ENCODE peak calls at places on chromosomes 7 and 10, in ten cellular contexts. C is AG04450; K is fibroblast of lung; H is CD8-positive, alpha-beta memory T cell; E is IMR-90; T is suprapubic skin; W is brain microvascular endothelial cell; P is endodermal cell; N is SJSA1; Z is dorsolateral prefrontal cortex. Y is an unnamed sample.

GRCh38 chr7:73850781-73851207 is 8.5 kb upstream of the METTL27 start:
- DNase-seq in C (peak), K (peak), H (no peak), E (peak), T (no peak), W (peak), P (no peak), N (peak), Z (no peak), Y (no peak)

GRCh38 chr10:99859585-99859984 is 77.1 kb downstream of the ABCC2 start:
- DNase-seq in C (no peak), K (no peak), H (no peak), E (no peak), T (no peak), W (no peak), P (peak), N (no peak), Z (no peak), Y (no peak)

GRCh38 chr10:90658791-90659190 is 199.0 kb downstream of the HTR7 start:
- DNase-seq in C (no peak), K (no peak), H (no peak), E (no peak), T (no peak), W (no peak), P (peak), N (no peak), Z (no peak), Y (no peak)

GRCh38 chr10:130052193-130052592 is 58.4 kb downstream of the C10orf143 start:
- DNase-seq in C (no peak), K (no peak), H (no peak), E (no peak), T (no peak), W (no peak), P (no peak), N (no peak), Z (no peak), Y (no peak)

GRCh38 chr10:103905441-103905840 is 12.5 kb downstream of the STN1 start:
- DNase-seq in C (no peak), K (no peak), H (no peak), E (no peak), T (no peak), W (no peak), P (no peak), N (no peak), Z (no peak), Y (no peak)

GRCh38 chr7:50826371-50827172 is 43.9 kb upstream of the GRB10 start:
- DNase-seq in C (no peak), K (peak), H (no peak), E (peak), T (no peak), W (peak), P (no peak), N (peak), Z (no peak), Y (no peak)

GRCh38 chr7:46133741-46134140 is 212.7 kb upstream of the IGFBP3 start:
- DNase-seq in C (no peak), K (no peak), H (no peak), E (no peak), T (no peak), W (no peak), P (no peak), N (no peak), Z (no peak), Y (no peak)

GRCh38 chr7:107002131-107002803 is 42.2 kb upstream of the PRKAR2B start:
- DNase-seq in C (no peak), K (peak), H (no peak), E (no peak), T (no peak), W (no peak), P (no peak), N (no peak), Z (no peak), Y (no peak)

GRCh38 chr10:89900554-89900953 is 199.2 kb downstream of the KIF20B start:
- DNase-seq in C (no peak), K (no peak), H (no peak), E (no peak), T (no peak), W (no peak), P (no peak), N (no peak), Z (no peak), Y (no peak)

GRCh38 chr10:17213646-17214349 is 12.3 kb upstream of the TRDMT1 start:
- DNase-seq in C (no peak), K (peak), H (no peak), E (peak), T (no peak), W (peak), P (no peak), N (peak), Z (no peak), Y (no peak)

GRCh38 chr10:49798275-49798674 is 36.2 kb upstream of the OGDHL start:
- DNase-seq in C (no peak), K (no peak), H (no peak), E (no peak), T (no peak), W (no peak), P (no peak), N (no peak), Z (no peak), Y (no peak)

GRCh38 chr7:102306916-102307677 is 20.4 kb downstream of the SH2B2 start:
- DNase-seq in C (peak), K (peak), H (no peak), E (peak), T (no peak), W (peak), P (peak), N (peak), Z (no peak), Y (no peak)

GRCh38 chr7:4612939-4613841 is 68.9 kb upstream of the FOXK1 start:
- DNase-seq in C (no peak), K (peak), H (no peak), E (peak), T (peak), W (peak), P (peak), N (no peak), Z (peak), Y (no peak)

GRCh38 chr10:106506509-106507265 is 657.8 kb downstream of the SORCS1 start:
- DNase-seq in C (no peak), K (no peak), H (no peak), E (peak), T (no peak), W (peak), P (no peak), N (no peak), Z (no peak), Y (no peak)

GRCh38 chr10:103932996-103933395 is 15.0 kb upstream of the STN1 start:
- DNase-seq in C (no peak), K (no peak), H (no peak), E (no peak), T (no peak), W (no peak), P (no peak), N (no peak), Z (no peak), Y (no peak)

GRCh38 chr7:41292457-41292856 is 410.4 kb downstream of the INHBA start:
- DNase-seq in C (no peak), K (no peak), H (no peak), E (no peak), T (no peak), W (no peak), P (no peak), N (no peak), Z (no peak), Y (no peak)

DNA sequence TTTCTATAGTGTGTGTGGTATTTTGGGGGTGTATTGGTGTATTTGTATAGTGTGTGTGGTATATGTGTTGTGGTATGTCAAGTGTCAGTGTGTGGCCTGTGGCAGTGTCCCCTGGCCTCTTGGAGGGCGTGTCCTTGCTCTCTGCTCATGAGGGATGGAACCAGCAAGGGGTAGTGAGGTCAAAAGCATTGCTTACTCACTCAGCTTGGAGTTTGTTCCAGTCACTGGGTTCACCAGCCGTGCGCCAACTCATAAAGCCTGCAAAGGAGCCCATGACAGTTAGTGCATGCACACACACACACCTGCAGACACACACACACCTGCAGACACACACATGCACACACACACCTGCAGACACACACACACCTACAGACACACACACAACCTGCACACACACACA is 4.3 kb upstream of the TRPV6 start:
- DNase-seq in C (no peak), K (no peak), H (no peak), E (no peak), T (no peak), W (no peak), P (peak), N (no peak), Z (no peak), Y (no peak)
- H3K27ac ChIP-seq in C (no peak), K (no peak), H (no peak), E (no peak), T (no peak), W (no peak), P (no peak), N (no peak), Z (no peak), Y (no peak)

GRCh38 chr7:30616318-30616717 is 21.6 kb downstream of the GARS1 start:
- DNase-seq in C (no peak), K (no peak), H (no peak), E (peak), T (no peak), W (no peak), P (no peak), N (no peak), Z (no peak), Y (no peak)
- H3K27ac ChIP-seq in C (no peak), K (no peak), H (no peak), E (no peak), T (no peak), W (no peak), P (no peak), N (no peak), Z (no peak), Y (no peak)

GRCh38 chr10:84356951-84357350 is 28.6 kb downstream of the CCSER2 start:
- DNase-seq in C (no peak), K (no peak), H (peak), E (no peak), T (no peak), W (no peak), P (no peak), N (no peak), Z (no peak), Y (no peak)

GRCh38 chr10:84358743-84359142 is 30.4 kb downstream of the CCSER2 start:
- DNase-seq in C (no peak), K (no peak), H (no peak), E (no peak), T (no peak), W (no peak), P (no peak), N (no peak), Z (no peak), Y (no peak)

GRCh38 chr10:84365339-84365881 is 37.0 kb downstream of the CCSER2 start:
- DNase-seq in C (no peak), K (peak), H (no peak), E (no peak), T (no peak), W (no peak), P (no peak), N (no peak), Z (no peak), Y (no peak)

GRCh38 chr10:84363434-84363833 is 35.0 kb downstream of the CCSER2 start:
- DNase-seq in C (no peak), K (no peak), H (no peak), E (no peak), T (no peak), W (no peak), P (no peak), N (no peak), Z (no peak), Y (no peak)

DNA sequence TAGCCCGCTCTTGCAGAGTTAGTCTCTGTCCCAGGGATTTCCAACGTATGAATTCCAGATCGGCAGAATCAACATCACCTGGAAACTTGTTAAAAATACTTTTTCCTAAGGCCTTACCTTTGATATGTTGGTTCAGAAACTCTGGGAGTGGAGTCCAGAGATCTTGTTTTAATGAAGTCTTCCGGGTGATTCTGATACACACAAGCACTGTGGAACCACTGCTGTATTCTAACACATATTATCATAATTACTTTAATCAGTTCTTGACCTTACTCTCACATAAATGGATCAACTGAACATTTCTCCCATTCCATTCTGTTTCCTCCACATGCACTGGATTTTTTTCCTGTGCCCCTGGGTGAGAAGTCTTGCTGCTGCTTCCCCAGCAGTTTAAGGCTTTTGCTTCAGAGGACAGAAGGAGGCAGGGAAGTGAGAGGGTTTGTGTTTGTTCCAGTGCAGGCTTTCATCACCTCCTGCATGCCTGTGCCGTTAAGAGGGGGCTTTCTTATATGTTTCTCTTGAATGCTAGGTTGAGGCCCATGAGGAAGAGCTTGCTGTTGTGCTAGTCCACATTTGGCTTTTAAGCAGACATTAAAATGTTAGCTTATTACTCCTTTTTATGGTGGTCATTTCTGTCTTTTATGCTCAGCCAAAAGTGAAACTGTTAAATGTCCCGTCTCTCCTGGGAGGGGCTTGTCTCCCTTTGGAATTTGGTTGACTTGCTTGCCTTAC is 32.4 kb downstream of the CCSER2 start:
- DNase-seq in C (no peak), K (peak), H (no peak), E (peak), T (no peak), W (peak), P (no peak), N (no peak), Z (no peak), Y (no peak)
- H3K27ac ChIP-seq in C (no peak), K (peak), H (no peak), E (peak), T (no peak), W (no peak), P (no peak), N (peak), Z (no peak), Y (no peak)

GRCh38 chr10:59382831-59383295 is 20.5 kb upstream of the FAM13C start:
- DNase-seq in C (peak), K (peak), H (no peak), E (peak), T (no peak), W (peak), P (no peak), N (no peak), Z (no peak), Y (no peak)
- H3K27ac ChIP-seq in C (peak), K (peak), H (no peak), E (no peak), T (no peak), W (peak), P (no peak), N (no peak), Z (peak), Y (no peak)

GRCh38 chr7:108402865-108403264 is 53.4 kb downstream of the NRCAM start:
- DNase-seq in C (no peak), K (peak), H (no peak), E (no peak), T (no peak), W (peak), P (no peak), N (no peak), Z (no peak), Y (no peak)
- H3K27ac ChIP-seq in C (no peak), K (no peak), H (no peak), E (no peak), T (no peak), W (no peak), P (no peak), N (no peak), Z (peak), Y (no peak)

DNA sequence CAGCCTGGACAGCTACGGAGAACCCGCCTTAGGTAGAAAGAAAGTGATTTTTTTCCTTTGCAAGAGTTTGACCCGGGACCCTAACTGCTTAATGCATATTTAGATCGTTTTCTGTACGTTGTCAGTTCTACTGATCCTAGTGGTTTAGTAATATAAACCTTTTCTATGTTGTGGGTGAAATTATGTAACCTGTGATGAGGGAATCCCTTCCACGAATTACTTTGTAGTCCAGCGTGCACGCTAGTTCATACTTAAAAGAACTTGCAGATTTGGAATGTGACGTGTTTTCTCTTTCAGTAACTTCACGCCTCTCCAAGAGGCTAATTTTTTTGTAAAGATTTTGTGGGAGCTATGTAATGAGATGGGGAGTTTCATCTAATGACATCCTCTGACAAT is 705 bp downstream of the SLF2 start:
- DNase-seq in C (no peak), K (no peak), H (no peak), E (no peak), T (no peak), W (no peak), P (no peak), N (no peak), Z (no peak), Y (no peak)
- H3K27ac ChIP-seq in C (no peak), K (peak), H (peak), E (no peak), T (peak), W (no peak), P (no peak), N (no peak), Z (peak), Y (peak)

GRCh38 chr10:34869128-34869836 is 54.2 kb upstream of the PARD3 start:
- DNase-seq in C (no peak), K (no peak), H (no peak), E (no peak), T (no peak), W (no peak), P (no peak), N (no peak), Z (no peak), Y (no peak)

GRCh38 chr10:34868589-34868988 is 53.5 kb upstream of the PARD3 start:
- DNase-seq in C (no peak), K (no peak), H (no peak), E (no peak), T (no peak), W (no peak), P (no peak), N (no peak), Z (no peak), Y (no peak)

GRCh38 chr10:34864156-34865075 is 49.3 kb upstream of the PARD3 start:
- DNase-seq in C (no peak), K (peak), H (no peak), E (no peak), T (no peak), W (no peak), P (peak), N (no peak), Z (no peak), Y (no peak)

GRCh38 chr10:34862892-34863291 is 47.8 kb upstream of the PARD3 start:
- DNase-seq in C (no peak), K (no peak), H (no peak), E (no peak), T (no peak), W (no peak), P (no peak), N (no peak), Z (no peak), Y (no peak)

DNA sequence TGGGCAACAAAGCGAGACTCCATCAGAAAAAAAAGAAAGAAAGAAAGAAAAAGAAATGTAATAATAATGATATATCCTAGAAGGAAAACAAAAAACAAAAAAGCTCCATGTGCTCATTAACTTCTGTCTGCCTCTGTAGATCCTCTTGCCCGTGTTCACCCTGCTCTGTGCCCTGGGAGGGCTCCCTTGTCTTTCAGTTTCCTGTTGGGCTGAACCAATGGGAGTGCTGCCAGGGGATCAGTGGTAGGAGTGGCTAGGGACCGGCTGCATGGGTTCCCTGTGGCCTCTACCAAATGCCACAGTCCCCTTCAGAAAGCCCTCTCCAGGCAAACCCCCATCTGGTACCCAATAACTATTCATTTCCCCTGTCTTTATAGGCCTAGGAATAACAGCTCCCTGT is 51.8 kb upstream of the PARD3 start:
- DNase-seq in C (no peak), K (no peak), H (no peak), E (no peak), T (no peak), W (no peak), P (peak), N (no peak), Z (no peak), Y (no peak)
- H3K27ac ChIP-seq in C (no peak), K (no peak), H (no peak), E (no peak), T (no peak), W (no peak), P (no peak), N (no peak), Z (no peak), Y (no peak)

DNA sequence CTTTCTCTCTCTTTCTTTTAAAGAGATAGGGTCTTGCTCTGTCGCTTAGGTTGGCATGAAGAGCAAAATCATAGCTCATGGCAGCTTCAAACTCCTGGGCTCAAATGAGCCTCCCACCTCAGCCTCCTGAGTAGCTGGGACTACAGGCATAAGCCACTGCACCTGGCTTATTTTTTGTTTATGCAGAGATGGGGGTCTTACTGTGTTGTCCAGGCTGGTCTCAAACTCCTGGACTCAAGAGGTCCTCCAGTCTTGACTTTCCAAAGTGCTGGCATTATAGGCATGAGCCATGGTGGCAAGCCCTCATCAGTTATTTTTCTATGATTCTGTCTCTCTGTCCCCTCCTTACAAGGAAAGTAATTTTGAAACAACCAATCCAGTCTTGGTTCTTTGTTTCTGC is 1.1 kb upstream of the BAG3 start:
- DNase-seq in C (no peak), K (no peak), H (no peak), E (no peak), T (no peak), W (no peak), P (no peak), N (no peak), Z (no peak), Y (no peak)
- H3K27ac ChIP-seq in C (no peak), K (no peak), H (no peak), E (no peak), T (no peak), W (no peak), P (no peak), N (no peak), Z (no peak), Y (no peak)

DNA sequence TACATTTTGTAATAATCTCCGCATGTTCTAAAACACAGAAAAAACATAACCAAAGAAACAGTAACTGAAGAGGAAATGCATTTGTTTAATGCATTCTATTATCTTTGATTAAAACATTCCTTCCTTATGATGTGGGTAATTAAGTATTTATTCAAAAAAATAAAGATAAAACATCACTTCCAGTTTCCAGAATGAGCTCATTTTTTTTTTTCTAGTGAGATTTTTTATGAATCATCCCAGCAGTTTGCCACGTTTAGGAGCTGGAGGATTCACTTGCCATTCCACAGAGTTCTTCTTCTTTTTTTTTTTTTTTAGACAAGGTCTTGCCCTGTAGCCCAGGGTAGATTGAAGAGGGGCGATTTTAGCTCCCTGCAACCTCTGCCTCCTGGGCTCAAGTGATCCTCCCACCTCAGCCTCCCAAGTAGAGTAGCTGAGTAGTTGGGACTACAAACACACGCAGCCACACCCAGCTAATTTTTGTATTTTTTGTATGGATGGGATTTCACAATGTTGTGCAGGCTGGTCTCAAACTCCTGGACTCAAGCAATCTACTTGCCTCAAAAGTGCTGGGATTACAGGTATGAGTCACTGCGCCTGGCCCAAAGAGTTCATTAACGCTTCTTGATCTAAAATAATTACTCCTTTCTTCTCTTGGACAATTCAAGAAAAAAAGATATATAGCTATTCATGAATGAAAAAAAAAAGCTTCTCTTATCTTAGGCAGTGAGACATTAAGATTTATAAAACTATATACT is 177.3 kb downstream of the DKK1 start:
- DNase-seq in C (no peak), K (peak), H (no peak), E (peak), T (no peak), W (peak), P (no peak), N (no peak), Z (no peak), Y (no peak)
- H3K27ac ChIP-seq in C (no peak), K (no peak), H (no peak), E (peak), T (no peak), W (peak), P (no peak), N (peak), Z (no peak), Y (no peak)

Y was measured in effector memory CD4-positive, alpha-beta T cell.